ENCODE peak calls at places on chromosomes 6 and 20, in eight cellular contexts. F is PC-3, K is tibial artery, N is GM10248, B is HepG2, Q is colonic mucosa, W is WTC11, V is neural progenitor cell. A is an unnamed sample.

GRCh38 chr6:154241570-154241969 is 115.0 kb downstream of the IPCEF1 start:
- DNase-seq in W (no peak), Q (no peak), B (no peak), V (no peak), F (no peak), N (no peak), K (no peak), A (no peak)

GRCh38 chr6:62103186-62103859 is 182.7 kb downstream of the KHDRBS2 start:
- DNase-seq in W (no peak), K (no peak), V (no peak), N (no peak), F (no peak), Q (no peak), B (no peak), A (no peak)

GRCh38 chr6:155344341-155345006 is 30.2 kb upstream of the TFB1M start:
- DNase-seq in B (no peak), W (no peak), Q (no peak), N (no peak), F (no peak), K (no peak), V (no peak), A (no peak)

GRCh38 chr6:146582857-146583256 is 15.9 kb upstream of the ADGB start:
- DNase-seq in F (no peak), Q (peak; percentile 25), V (no peak), K (peak; percentile 73), N (no peak), B (no peak), W (no peak), A (no peak)

GRCh38 chr6:26240157-26240980 is 124.6 kb upstream of the BTN3A2 start:
- DNase-seq in B (no peak), F (no peak), Q (peak; percentile 79), W (peak; percentile 81), V (peak; percentile 71), K (peak; percentile 64), N (peak; percentile 73), A (peak; percentile 51)

GRCh38 chr6:15439410-15440022 is 193.6 kb downstream of the JARID2 start:
- DNase-seq in B (no peak), Q (no peak), W (no peak), K (no peak), N (no peak), V (peak; percentile 68), F (no peak), A (no peak)

GRCh38 chr20:11331096-11331495 is 586.6 kb upstream of the BTBD3 start:
- DNase-seq in N (no peak), F (peak; percentile 84), K (no peak), B (no peak), Q (no peak), V (no peak), W (no peak), A (no peak)

GRCh38 chr6:26556263-26557070 is 18.3 kb downstream of the HMGN4 start:
- DNase-seq in W (peak; percentile 77), V (peak; percentile 75), B (peak; percentile 93), F (peak; percentile 93), Q (no peak), K (no peak), N (no peak), A (no peak)

GRCh38 chr6:44486002-44486421 is 98.5 kb downstream of the CDC5L start:
- DNase-seq in V (peak; percentile 57), W (no peak), F (no peak), N (no peak), B (no peak), Q (no peak), K (no peak), A (no peak)

GRCh38 chr6:683742-684440 is 9.0 kb downstream of the EXOC2 start:
- DNase-seq in F (no peak), B (no peak), V (peak; percentile 83), K (no peak), Q (peak; percentile 27), W (peak; percentile 76), N (no peak), A (no peak)

GRCh38 chr6:109308018-109308492 is 74.2 kb downstream of the CD164 start:
- DNase-seq in Q (peak; percentile 87), B (peak; percentile 31), F (peak; percentile 60), V (no peak), K (peak; percentile 90), N (no peak), W (no peak), A (no peak)

GRCh38 chr6:64330694-64331309 is 695.2 kb downstream of the PHF3 start:
- DNase-seq in K (no peak), Q (peak; percentile 87), F (peak; percentile 86), W (peak; percentile 80), B (peak; percentile 55), V (peak; percentile 81), N (no peak), A (no peak)

GRCh38 chr6:109834595-109835437 is 143.3 kb upstream of the GPR6 start:
- DNase-seq in Q (no peak), V (no peak), F (no peak), B (no peak), K (no peak), W (no peak), N (no peak), A (no peak)

DNA sequence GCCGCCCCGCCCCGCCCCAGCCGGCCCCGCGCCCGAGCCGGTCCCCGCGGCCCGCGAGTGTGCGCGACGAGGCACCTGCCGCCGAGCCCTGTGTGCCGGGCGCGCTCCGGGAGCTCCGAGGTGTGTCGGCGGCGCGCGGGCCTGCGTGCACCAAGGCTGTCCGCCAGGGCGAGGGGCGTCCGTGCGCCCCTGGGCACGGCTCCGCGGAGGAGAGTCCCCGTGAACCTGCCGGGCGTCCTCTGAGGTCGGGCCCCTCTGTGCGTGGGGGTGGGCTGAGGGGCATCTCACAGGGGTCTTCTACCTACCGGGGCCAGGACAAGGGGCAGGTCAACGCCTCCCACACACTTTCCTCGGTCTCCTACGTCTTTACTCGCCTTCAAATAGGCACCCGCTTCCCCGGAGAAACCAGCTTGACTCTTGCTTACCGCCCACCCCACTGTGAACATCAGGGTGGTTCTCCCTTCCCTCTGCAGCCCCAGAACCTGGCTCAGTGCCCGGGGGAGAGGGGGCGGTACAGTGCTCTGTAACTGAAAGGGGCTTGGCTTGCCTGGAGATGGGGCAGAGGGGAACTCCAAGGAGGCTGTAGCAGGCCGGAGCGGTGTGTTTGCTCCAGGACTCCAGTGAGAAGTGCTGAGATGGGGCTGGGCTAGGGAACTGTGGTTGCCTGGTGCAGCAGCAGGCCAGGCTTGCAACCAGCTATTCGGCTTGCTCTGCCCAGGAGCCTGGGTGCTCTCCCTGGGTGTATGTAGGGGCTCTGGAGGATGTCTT is at the start of gene SAMD10:
- DNase-seq in Q (peak; percentile 67), K (no peak), B (peak; percentile 70), W (peak; percentile 53), N (peak; percentile 83), V (peak; percentile 84), F (peak; percentile 54), A (peak; percentile 89)
- TF ChIP-seq CTCF in Q (no peak), K (peak; percentile 15), B (peak; percentile 44), W (no peak), N (no peak), V (peak; percentile 20), F (no peak), A (no peak)

GRCh38 chr6:149196091-149196490 is 121.4 kb upstream of the TAB2 start:
- DNase-seq in W (no peak), V (no peak), F (no peak), N (no peak), K (no peak), Q (no peak), B (no peak), A (no peak)

GRCh38 chr6:149185799-149186357 is 131.6 kb upstream of the TAB2 start:
- DNase-seq in V (no peak), K (no peak), Q (no peak), B (peak; percentile 18), W (no peak), F (no peak), N (no peak), A (no peak)

GRCh38 chr6:149194815-149195558 is 122.5 kb upstream of the TAB2 start:
- DNase-seq in F (no peak), V (no peak), Q (no peak), W (no peak), N (no peak), B (no peak), K (no peak), A (peak; percentile 34)

GRCh38 chr6:149186873-149187272 is 130.6 kb upstream of the TAB2 start:
- DNase-seq in Q (no peak), F (no peak), K (no peak), V (no peak), W (no peak), B (no peak), N (no peak), A (no peak)

GRCh38 chr6:149190228-149190831 is 127.2 kb upstream of the TAB2 start:
- DNase-seq in K (no peak), B (peak; percentile 48), N (no peak), F (peak; percentile 39), Q (peak; percentile 81), V (peak; percentile 11), W (peak; percentile 80), A (no peak)
- TF ChIP-seq CTCF in K (no peak), B (peak; percentile 70), N (no peak), F (peak; percentile 52), Q (no peak), V (peak; percentile 46), W (peak; percentile 24), A (peak; percentile 54)

DNA sequence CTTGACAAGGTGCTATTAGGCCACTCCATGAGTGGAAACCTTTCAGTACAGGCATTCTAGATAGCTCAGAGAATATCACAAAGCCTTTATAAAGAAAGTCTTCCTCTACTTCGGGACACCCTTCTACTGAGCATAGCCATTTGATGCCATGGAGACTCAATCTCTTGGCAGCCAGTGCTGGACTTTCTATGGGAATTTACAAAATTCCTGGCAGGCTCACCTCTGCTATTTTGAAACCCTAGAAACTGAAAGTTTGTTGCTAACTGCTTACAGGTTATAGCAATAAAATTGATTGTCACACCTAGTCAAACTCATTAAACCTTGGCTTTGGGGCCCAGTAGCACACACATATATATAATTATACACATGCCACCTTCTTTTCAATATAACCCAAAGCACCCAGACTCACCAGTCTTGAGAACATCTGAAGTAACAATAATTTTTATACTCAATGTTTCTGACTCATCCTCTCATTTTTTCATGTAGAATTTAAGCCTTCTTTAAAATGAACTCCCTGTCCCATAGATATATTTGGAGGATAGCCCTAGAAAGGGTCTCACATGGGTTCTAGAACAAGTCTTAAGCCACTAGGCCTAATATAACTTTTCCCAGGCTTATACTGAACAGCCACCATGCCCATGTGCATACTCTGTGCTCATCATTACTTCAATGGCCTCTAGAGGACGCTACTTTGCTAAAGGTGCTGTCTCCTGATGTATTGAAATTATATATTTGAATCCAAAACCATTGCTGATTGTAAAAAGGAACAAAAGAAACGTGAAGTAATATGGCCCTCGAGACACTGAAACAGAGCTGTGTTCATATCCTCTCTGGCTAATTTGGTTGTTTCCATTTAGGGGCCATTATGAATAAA is 368.1 kb upstream of the MARCKS start:
- DNase-seq in N (no peak), F (no peak), Q (no peak), B (no peak), W (no peak), V (peak; percentile 32), K (no peak), A (no peak)
- TF ChIP-seq CTCF in N (no peak), F (peak; percentile 33), Q (no peak), B (peak; percentile 19), W (peak; percentile 49), V (peak; percentile 71), K (no peak), A (peak; percentile 5)

GRCh38 chr6:115272311-115272710 is 788.4 kb downstream of the FRK start:
- DNase-seq in N (no peak), W (peak; percentile 10), B (no peak), F (no peak), Q (no peak), V (no peak), K (no peak), A (no peak)

GRCh38 chr6:115271001-115271400 is 789.7 kb downstream of the FRK start:
- DNase-seq in W (no peak), N (no peak), V (no peak), F (no peak), K (no peak), B (no peak), Q (no peak), A (no peak)

GRCh38 chr6:115271434-115271833 is 789.3 kb downstream of the FRK start:
- DNase-seq in N (no peak), F (no peak), Q (no peak), K (no peak), B (no peak), W (no peak), V (peak; percentile 39), A (no peak)
- TF ChIP-seq CTCF in N (no peak), F (no peak), Q (no peak), K (no peak), B (no peak), W (no peak), V (peak; percentile 41), A (no peak)